ENCODE peak calls at places on chromosomes 3 and 15, in ten cellular contexts. H is A549, C is uterus, B is breast epithelium, K is HCT116, Q is adrenal gland, P is left ventricle myocardium inferior, T is stomach, V is left lung, S is psoas muscle. J is an unnamed sample.

GRCh38 chr3:183008303-183008702 is 28.0 kb upstream of the DCUN1D1 start:
- DNase-seq in H (no peak), C (no peak), B (no peak), K (no peak), Q (no peak), P (no peak), T (no peak), V (no peak), S (no peak), J (no peak)

GRCh38 chr15:92117301-92117731 is 263.8 kb downstream of the SLCO3A1 start:
- DNase-seq in H (no peak), C (peak), B (no peak), K (no peak), Q (peak), P (no peak), T (peak), V (no peak), S (no peak), J (no peak)

GRCh38 chr15:95024388-95024787 is 793.0 kb downstream of the MCTP2 start:
- DNase-seq in H (peak), C (no peak), B (no peak), K (peak), Q (no peak), P (no peak), T (no peak), V (no peak), S (no peak), J (peak)

GRCh38 chr3:59425371-59425770 is 375.5 kb upstream of the CFAP20DC start:
- DNase-seq in H (peak), C (peak), B (no peak), K (no peak), Q (no peak), P (no peak), T (no peak), V (no peak), S (no peak), J (peak)

GRCh38 chr3:194937751-194938358 is 252.2 kb downstream of the FAM43A start:
- DNase-seq in H (no peak), C (no peak), B (no peak), K (no peak), Q (no peak), P (no peak), T (no peak), V (no peak), S (no peak), J (no peak)

GRCh38 chr15:83295417-83295816 is 11.0 kb upstream of the BNC1 start:
- DNase-seq in H (no peak), C (no peak), B (no peak), K (no peak), Q (no peak), P (no peak), T (no peak), V (no peak), S (no peak), J (no peak)

GRCh38 chr15:63243776-63244175 is 33.6 kb upstream of the APH1B start:
- DNase-seq in H (no peak), C (no peak), B (no peak), K (no peak), Q (no peak), P (no peak), T (no peak), V (no peak), S (no peak), J (no peak)

GRCh38 chr15:87706001-87706400 is 550.5 kb downstream of the NTRK3 start:
- DNase-seq in H (no peak), C (no peak), B (no peak), K (no peak), Q (no peak), P (no peak), T (no peak), V (no peak), S (no peak), J (no peak)

GRCh38 chr15:91196768-91197167 is 96.7 kb downstream of the SV2B start:
- DNase-seq in H (no peak), C (no peak), B (no peak), K (no peak), Q (no peak), P (no peak), T (no peak), V (no peak), S (no peak), J (no peak)

GRCh38 chr15:41917767-41918430 is 24.0 kb upstream of the SPTBN5 start:
- DNase-seq in H (peak), C (no peak), B (no peak), K (peak), Q (peak), P (peak), T (peak), V (no peak), S (peak), J (peak)

GRCh38 chr3:179948740-179949139 is 88.0 kb downstream of the PEX5L start:
- DNase-seq in H (no peak), C (no peak), B (no peak), K (no peak), Q (no peak), P (no peak), T (no peak), V (no peak), S (no peak), J (no peak)

GRCh38 chr3:188890572-188891270 is 281.1 kb upstream of the TPRG1 start:
- DNase-seq in H (no peak), C (no peak), B (no peak), K (no peak), Q (no peak), P (no peak), T (no peak), V (no peak), S (no peak), J (no peak)

GRCh38 chr3:55662683-55663082 is 175.6 kb upstream of the WNT5A start:
- DNase-seq in H (no peak), C (no peak), B (no peak), K (no peak), Q (no peak), P (no peak), T (no peak), V (no peak), S (no peak), J (peak)

GRCh38 chr3:66400381-66401156 is 100.3 kb downstream of the LRIG1 start:
- DNase-seq in H (no peak), C (no peak), B (no peak), K (no peak), Q (no peak), P (no peak), T (no peak), V (peak), S (no peak), J (no peak)

DNA sequence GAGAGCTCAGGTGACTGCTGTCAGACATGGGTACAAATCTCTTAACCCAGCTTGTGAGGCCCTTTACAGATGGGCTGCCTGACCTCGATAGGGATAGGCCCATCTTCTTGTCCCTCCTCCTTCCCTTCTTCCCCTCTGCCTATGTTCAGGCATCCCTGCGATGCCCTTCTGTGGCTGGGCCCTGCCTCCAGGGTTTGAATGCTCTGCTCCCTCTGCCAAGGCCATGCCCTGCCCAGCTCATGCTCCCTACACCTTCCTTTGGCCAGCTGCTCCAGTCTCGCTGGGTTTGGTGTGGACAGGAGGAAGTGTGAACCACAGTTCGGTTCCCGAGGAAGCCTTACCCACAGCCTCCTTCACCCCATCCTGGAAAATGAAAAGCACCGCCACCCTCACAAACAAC is 4.3 kb downstream of the FYCO1 start:
- DNase-seq in H (no peak), C (no peak), B (no peak), K (no peak), Q (no peak), P (peak), T (no peak), V (peak), S (no peak), J (no peak)
- H3K27ac ChIP-seq in H (no peak), C (peak), B (no peak), K (no peak), Q (no peak), P (peak), T (peak), V (peak), S (peak), J (no peak)

DNA sequence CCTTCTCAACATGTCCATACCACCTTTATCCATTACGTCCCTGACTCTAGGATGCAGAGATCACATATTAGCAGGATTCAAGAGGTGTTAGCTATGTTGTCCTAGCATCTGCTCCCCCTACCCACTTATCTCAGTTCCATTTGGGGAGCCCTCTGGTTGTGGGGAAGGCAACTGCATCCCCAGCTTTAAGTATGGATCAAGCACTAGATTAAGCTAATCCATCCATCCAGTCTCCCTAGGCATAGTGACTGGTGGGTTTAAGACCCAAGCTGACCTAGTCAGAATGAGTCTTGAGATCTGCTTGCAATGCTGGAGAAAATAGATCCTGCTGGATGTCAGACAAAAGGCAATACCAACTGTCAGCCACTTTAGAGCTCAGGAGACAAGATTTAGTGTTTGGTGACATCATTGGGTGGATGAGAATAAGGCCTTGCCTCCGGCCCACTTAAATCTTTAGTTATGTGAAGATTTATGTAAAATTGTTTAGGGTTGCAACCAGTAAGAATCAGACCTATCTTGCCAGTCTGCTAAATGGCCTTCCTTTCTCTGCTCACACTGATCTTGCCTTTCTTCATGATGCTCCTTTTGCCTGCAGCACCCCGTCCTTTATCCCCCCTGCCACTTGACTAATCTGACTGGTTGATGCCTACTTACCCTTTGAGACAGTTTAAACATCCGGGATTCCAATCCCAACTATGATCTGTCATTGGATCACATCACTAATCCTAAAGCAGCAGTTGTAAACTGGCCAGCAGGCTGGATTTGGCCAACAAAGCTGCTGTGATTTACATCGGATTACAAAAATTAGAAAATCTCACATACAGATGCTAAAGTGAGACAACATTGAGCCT is 2.1 kb upstream of the ISY1 start:
- DNase-seq in H (peak), C (no peak), B (no peak), K (no peak), Q (no peak), P (no peak), T (no peak), V (no peak), S (no peak), J (no peak)
- TF ChIP-seq CTCF in H (no peak), C (no peak), B (no peak), K (peak), Q (peak), P (no peak), T (no peak), V (no peak), S (no peak), J (peak)

GRCh38 chr15:58330836-58331561 is 100.8 kb upstream of the LIPC start:
- DNase-seq in H (no peak), C (no peak), B (no peak), K (no peak), Q (no peak), P (no peak), T (no peak), V (no peak), S (no peak), J (no peak)

GRCh38 chr15:58330468-58330793 is 101.4 kb upstream of the LIPC start:
- DNase-seq in H (no peak), C (no peak), B (no peak), K (no peak), Q (no peak), P (no peak), T (no peak), V (no peak), S (peak), J (no peak)

GRCh38 chr15:58332676-58333400 is 99.0 kb upstream of the LIPC start:
- DNase-seq in H (peak), C (no peak), B (no peak), K (no peak), Q (no peak), P (no peak), T (no peak), V (no peak), S (no peak), J (peak)

GRCh38 chr15:58331562-58331902 is 100.3 kb upstream of the LIPC start:
- DNase-seq in H (no peak), C (no peak), B (no peak), K (no peak), Q (no peak), P (no peak), T (no peak), V (no peak), S (no peak), J (no peak)

DNA sequence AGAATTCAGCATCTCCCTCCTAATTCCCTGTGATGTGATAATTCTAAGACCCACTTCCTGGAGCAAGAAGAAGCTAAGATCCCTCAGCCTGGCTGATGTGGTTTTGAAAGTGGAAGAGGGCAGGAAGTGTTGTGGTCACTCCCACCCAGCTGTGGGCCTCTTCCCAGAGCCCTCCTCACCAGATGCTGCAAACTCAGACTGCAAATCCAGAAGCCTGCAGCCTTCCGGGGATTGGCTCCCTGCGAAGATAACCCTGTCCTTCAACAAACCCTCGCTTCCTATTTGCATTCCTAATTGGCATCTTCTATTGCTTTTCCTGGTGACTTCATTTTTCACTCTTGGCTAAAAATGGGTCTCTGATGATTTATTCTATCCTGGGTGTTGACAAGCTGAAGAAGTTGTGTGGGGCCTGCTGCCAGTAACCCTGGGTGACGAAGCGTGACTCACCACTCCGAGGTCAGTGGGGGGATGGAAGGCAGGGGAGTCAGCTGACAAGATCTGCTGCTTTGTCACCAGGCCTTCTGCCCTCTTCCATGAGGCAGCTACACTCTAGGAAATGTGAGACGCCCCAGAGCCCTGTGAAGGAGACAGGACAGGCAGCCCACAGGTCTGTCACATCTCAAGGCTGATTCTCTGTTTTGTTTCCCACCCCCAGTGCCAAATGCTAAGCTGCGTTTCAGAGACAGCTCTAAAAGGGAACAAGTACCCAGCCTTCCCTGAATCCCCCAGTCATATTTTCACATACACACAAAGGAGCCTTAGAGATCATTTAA is 99.7 kb upstream of the LIPC start:
- DNase-seq in H (peak), C (peak), B (peak), K (peak), Q (peak), P (peak), T (peak), V (peak), S (peak), J (peak)
- H3K27ac ChIP-seq in H (peak), C (peak), B (peak), K (peak), Q (peak), P (peak), T (peak), V (peak), S (peak), J (peak)

GRCh38 chr3:24199305-24199704 is 254.2 kb downstream of the NR1D2 start:
- DNase-seq in H (no peak), C (no peak), B (no peak), K (no peak), Q (no peak), P (no peak), T (no peak), V (no peak), S (no peak), J (no peak)

GRCh38 chr3:24199775-24200247 is 254.7 kb downstream of the NR1D2 start:
- DNase-seq in H (no peak), C (no peak), B (no peak), K (no peak), Q (no peak), P (no peak), T (no peak), V (no peak), S (no peak), J (no peak)

GRCh38 chr3:24196526-24196925 is 251.4 kb downstream of the NR1D2 start:
- DNase-seq in H (no peak), C (no peak), B (no peak), K (no peak), Q (no peak), P (no peak), T (no peak), V (no peak), S (no peak), J (no peak)

GRCh38 chr3:24195504-24196230 is 250.6 kb downstream of the NR1D2 start:
- DNase-seq in H (no peak), C (no peak), B (no peak), K (no peak), Q (no peak), P (no peak), T (no peak), V (no peak), S (no peak), J (no peak)

GRCh38 chr3:24197809-24198208 is 252.7 kb downstream of the NR1D2 start:
- DNase-seq in H (peak), C (no peak), B (no peak), K (no peak), Q (no peak), P (no peak), T (no peak), V (no peak), S (no peak), J (no peak)
- TF ChIP-seq CTCF in H (no peak), C (no peak), B (no peak), K (no peak), Q (no peak), P (no peak), T (no peak), V (no peak), S (no peak), J (no peak)

GRCh38 chr3:155890671-155891190 is 20.3 kb downstream of the GMPS start:
- DNase-seq in H (peak), C (no peak), B (no peak), K (no peak), Q (no peak), P (no peak), T (no peak), V (no peak), S (no peak), J (no peak)
- H3K27ac ChIP-seq in H (no peak), C (no peak), B (no peak), K (no peak), Q (no peak), P (no peak), T (no peak), V (no peak), S (no peak), J (no peak)

GRCh38 chr15:69578252-69578651 is 125.6 kb downstream of the RPLP1 start:
- DNase-seq in H (no peak), C (no peak), B (no peak), K (no peak), Q (no peak), P (no peak), T (no peak), V (no peak), S (no peak), J (no peak)
- TF ChIP-seq CTCF in H (no peak), C (no peak), B (no peak), K (no peak), Q (no peak), P (no peak), T (no peak), V (no peak), S (no peak), J (no peak)

GRCh38 chr3:37671000-37671483 is 190.6 kb upstream of the CTDSPL start:
- DNase-seq in H (no peak), C (no peak), B (no peak), K (no peak), Q (no peak), P (no peak), T (no peak), V (no peak), S (no peak), J (no peak)
- H3K27ac ChIP-seq in H (no peak), C (no peak), B (no peak), K (no peak), Q (no peak), P (no peak), T (peak), V (no peak), S (no peak), J (no peak)

GRCh38 chr3:58308728-58309127 is 2.4 kb downstream of the HTD2 start:
- DNase-seq in H (no peak), C (no peak), B (no peak), K (no peak), Q (peak), P (no peak), T (no peak), V (no peak), S (no peak), J (no peak)

GRCh38 chr3:58305882-58306661 is at the start of the genes HTD2 and RPP14:
- DNase-seq in H (peak), C (peak), B (peak), K (peak), Q (peak), P (peak), T (peak), V (peak), S (peak), J (peak)

DNA sequence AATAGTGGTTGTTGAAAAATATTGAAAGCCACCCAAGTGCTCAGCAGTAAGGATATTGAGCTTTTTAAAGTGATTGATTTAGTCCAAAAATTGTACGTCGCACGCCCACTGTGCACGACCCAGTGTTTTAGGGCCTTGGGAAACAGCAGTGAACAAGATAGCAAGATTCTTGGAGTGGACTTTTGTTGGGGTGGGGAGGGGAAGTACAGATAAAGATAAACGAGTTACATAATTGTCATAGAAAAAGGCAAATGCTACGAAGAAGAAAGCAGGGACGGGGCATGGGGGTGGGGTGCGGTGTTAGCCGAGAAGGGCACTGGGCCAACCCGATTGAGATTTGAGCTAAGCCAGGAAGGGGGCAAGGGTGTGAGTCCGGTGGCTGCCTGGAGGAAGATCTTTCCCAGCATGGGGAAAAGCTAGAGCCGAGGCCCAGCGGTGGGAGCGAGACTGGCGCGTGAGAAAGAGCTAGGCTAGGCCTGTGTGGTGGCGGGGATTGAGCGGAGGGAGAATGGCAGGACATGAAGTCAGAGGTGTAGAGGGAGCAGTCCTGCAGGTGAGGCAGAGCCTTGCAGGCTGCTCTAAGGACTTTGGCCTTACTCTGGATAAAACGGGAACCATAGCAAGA is 454 bp downstream of the HTD2 start:
- DNase-seq in H (peak), C (peak), B (no peak), K (no peak), Q (peak), P (peak), T (peak), V (no peak), S (peak), J (peak)
- TF ChIP-seq CTCF in H (no peak), C (no peak), B (no peak), K (no peak), Q (peak), P (no peak), T (no peak), V (no peak), S (no peak), J (peak)

J was measured in brain microvascular endothelial cell.